ENCODE peak calls at places on chromosomes 6 and 20, in eight cellular contexts. D, E, I, L, S, N, P and Q are unnamed samples.
A peak's percentile ranks its signal among the peaks of the same experiment; 100 is the strongest.

GRCh38 chr6:34056301-34056700 is 89.6 kb downstream of the GRM4 start:
- DNase-seq in D (peak; percentile 66), S (peak; percentile 78), E (peak; percentile 49), N (no peak), L (no peak), P (peak; percentile 24), I (no peak), Q (peak; percentile 87)

GRCh38 chr6:14344486-14344885 is 226.9 kb downstream of the CD83 start:
- DNase-seq in S (no peak), L (no peak), D (no peak), E (no peak), N (no peak), P (no peak), I (no peak), Q (no peak)

GRCh38 chr6:90820436-90820835 is 233.6 kb upstream of the MAP3K7 start:
- DNase-seq in I (no peak), P (no peak), N (no peak), L (no peak), D (no peak), S (no peak), E (no peak), Q (no peak)

GRCh38 chr6:151488226-151488625 is 5.6 kb upstream of the CCDC170 start:
- DNase-seq in D (no peak), S (peak; percentile 48), N (no peak), E (no peak), P (no peak), I (no peak), L (no peak), Q (peak; percentile 35)

GRCh38 chr20:62875419-62876355 is 14.1 kb upstream of the TCFL5 start:
- DNase-seq in D (peak; percentile 79), N (no peak), L (no peak), S (peak; percentile 86), I (peak; percentile 89), P (peak; percentile 32), E (peak; percentile 70), Q (peak; percentile 93)

GRCh38 chr6:54698974-54699373 is 147.6 kb upstream of the FAM83B start:
- DNase-seq in N (no peak), D (no peak), I (no peak), S (no peak), L (no peak), E (no peak), P (no peak), Q (no peak)

GRCh38 chr20:55052464-55052863 is 577.1 kb downstream of the DOK5 start:
- DNase-seq in N (no peak), D (no peak), I (no peak), S (no peak), P (no peak), E (no peak), L (no peak), Q (no peak)

GRCh38 chr6:56370127-56370540 is 122.8 kb upstream of the COL21A1 start:
- DNase-seq in E (peak; percentile 86), D (peak; percentile 34), N (no peak), P (no peak), S (peak; percentile 83), I (peak; percentile 73), L (no peak), Q (peak; percentile 84)

GRCh38 chr6:159067334-159067733 is 22.5 kb upstream of the TAGAP start:
- DNase-seq in S (peak; percentile 17), P (no peak), L (no peak), D (no peak), I (no peak), E (no peak), N (no peak), Q (no peak)

GRCh38 chr20:58818585-58819285 is 32.0 kb downstream of the GNAS-AS1 start:
- DNase-seq in N (peak; percentile 33), S (no peak), D (no peak), L (no peak), E (peak; percentile 59), P (no peak), I (peak; percentile 95), Q (peak; percentile 93)

GRCh38 chr6:128572286-128572685 is 51.9 kb upstream of the PTPRK start:
- DNase-seq in S (peak; percentile 58), I (no peak), E (no peak), N (no peak), D (no peak), L (no peak), P (no peak), Q (peak; percentile 27)

GRCh38 chr6:22108199-22108598 is 188.6 kb downstream of the PRL start:
- DNase-seq in I (peak; percentile 25), E (no peak), L (no peak), S (peak; percentile 25), P (no peak), D (peak; percentile 20), N (no peak), Q (peak; percentile 14)

GRCh38 chr6:11343963-11344714 is 111.7 kb upstream of the NEDD9 start:
- DNase-seq in L (no peak), N (no peak), E (peak; percentile 93), I (no peak), P (no peak), D (no peak), S (no peak), Q (no peak)

GRCh38 chr6:19408331-19408730 is 428.8 kb upstream of the ID4 start:
- DNase-seq in N (no peak), I (no peak), D (no peak), E (no peak), P (no peak), S (peak; percentile 30), L (no peak), Q (peak; percentile 27)

GRCh38 chr6:108168026-108168463 is 2.2 kb downstream of the NR2E1 start:
- DNase-seq in I (no peak), S (no peak), P (no peak), L (no peak), D (no peak), E (no peak), N (no peak), Q (no peak)

GRCh38 chr6:151804585-151805285 is 2.7 kb upstream of the ESR1 start:
- DNase-seq in N (no peak), S (no peak), L (no peak), E (no peak), I (no peak), P (no peak), D (no peak), Q (no peak)

GRCh38 chr6:137799950-137800568 is 67.0 kb upstream of the TNFAIP3 start:
- DNase-seq in S (peak; percentile 76), D (no peak), L (peak; percentile 70), I (no peak), P (no peak), E (peak; percentile 76), N (no peak), Q (peak; percentile 65)

GRCh38 chr20:61556116-61556515 is 304.1 kb downstream of the CDH4 start:
- DNase-seq in N (peak; percentile 96), E (no peak), D (no peak), I (no peak), L (no peak), P (no peak), S (peak; percentile 93), Q (peak; percentile 89)

GRCh38 chr6:119495230-119495683 is 145.7 kb upstream of the MAN1A1 start:
- DNase-seq in D (peak; percentile 20), I (no peak), E (peak; percentile 87), P (no peak), L (no peak), S (no peak), N (no peak), Q (no peak)

GRCh38 chr6:170090561-170090960 is 200.3 kb downstream of the DLL1 start:
- DNase-seq in I (no peak), N (no peak), E (no peak), S (no peak), D (no peak), P (no peak), L (no peak), Q (no peak)

GRCh38 chr6:116385911-116386310 is 15.2 kb downstream of the DSE start:
- DNase-seq in N (no peak), P (no peak), D (no peak), E (no peak), L (no peak), S (peak; percentile 61), I (no peak), Q (peak; percentile 69)

GRCh38 chr6:44022296-44022661 is 105.0 kb downstream of the MRPL14 start:
- DNase-seq in P (no peak), N (no peak), I (peak; percentile 64), E (no peak), D (no peak), L (no peak), S (peak; percentile 72), Q (peak; percentile 54)

GRCh38 chr6:128515550-128516513 is 4.6 kb downstream of the PTPRK start:
- DNase-seq in S (peak; percentile 67), E (no peak), N (no peak), I (no peak), L (no peak), P (no peak), D (no peak), Q (peak; percentile 63)

GRCh38 chr6:137870286-137870685 is 3.2 kb downstream of the TNFAIP3 start:
- DNase-seq in P (no peak), S (no peak), N (no peak), E (no peak), D (no peak), L (no peak), I (no peak), Q (no peak)

GRCh38 chr6:50718058-50718457 is 4.7 kb downstream of the TFAP2D start:
- DNase-seq in S (no peak), E (no peak), L (no peak), P (no peak), D (no peak), I (no peak), N (no peak), Q (no peak)

GRCh38 chr20:22312744-22313346 is 271.5 kb downstream of the FOXA2 start:
- DNase-seq in P (no peak), S (peak; percentile 49), L (no peak), I (peak; percentile 26), N (peak; percentile 6), D (no peak), E (peak; percentile 23), Q (peak; percentile 61)

GRCh38 chr20:4153251-4153650 is 137.9 kb upstream of the RNF24 start:
- DNase-seq in S (no peak), E (peak; percentile 53), P (no peak), N (no peak), D (no peak), L (no peak), I (peak; percentile 43), Q (peak; percentile 29)

GRCh38 chr20:43188861-43189613 is 669 bp downstream of the PTPRT start:
- DNase-seq in D (no peak), N (no peak), S (no peak), L (no peak), P (no peak), E (no peak), I (no peak), Q (no peak)

GRCh38 chr6:14921878-14922277 is 324.0 kb upstream of the JARID2 start:
- DNase-seq in I (no peak), L (no peak), N (no peak), S (no peak), E (no peak), D (no peak), P (no peak), Q (no peak)

GRCh38 chr20:3572151-3572550 is 91.0 kb downstream of the GFRA4 start:
- DNase-seq in N (no peak), I (no peak), E (no peak), S (peak; percentile 40), L (no peak), D (no peak), P (no peak), Q (peak; percentile 52)

GRCh38 chr6:146594495-146594894 is 4.3 kb upstream of the ADGB start:
- DNase-seq in I (no peak), P (no peak), D (no peak), S (no peak), E (no peak), L (no peak), N (no peak), Q (no peak)

GRCh38 chr20:43040427-43040826 is 149.3 kb downstream of the PTPRT start:
- DNase-seq in S (no peak), I (no peak), P (no peak), N (no peak), E (no peak), L (no peak), D (no peak), Q (peak; percentile 2)